ENCODE peak calls at places on chromosomes 4 and X, in four cellular contexts. K is IMR-90, S is PC-9, W is lower lobe of right lung. B is an unnamed sample. For H3K27me3, the result is how much of the 10 kb centered on the place peaks cover.

GRCh38 chr4:147865926-147866325 is 134.0 kb downstream of the ARHGAP10 start:
- DNase-seq in K (peak), S (no peak), W (no peak), B (no peak)

GRCh38 chr4:119559044-119559647 is 69.5 kb downstream of the PDE5A start:
- DNase-seq in K (peak), S (no peak), W (no peak), B (no peak)

GRCh38 chr4:177214935-177215334 is 94.7 kb upstream of the NEIL3 start:
- DNase-seq in K (peak), S (no peak), W (no peak), B (no peak)

GRCh38 chr4:75344915-75345314 is 169.3 kb downstream of the RCHY1 start:
- DNase-seq in K (peak), S (no peak), W (no peak), B (no peak)

GRCh38 chrX:47358387-47359065 is 11.9 kb upstream of the ZNF157 start:
- DNase-seq in K (no peak), S (no peak), W (no peak), B (peak)

GRCh38 chr4:184870718-184871117 is 45.0 kb upstream of the ACSL1 start:
- DNase-seq in K (no peak), S (no peak), W (no peak), B (no peak)

GRCh38 chr4:42148453-42148852 is 4.0 kb downstream of the BEND4 start:
- DNase-seq in K (no peak), S (no peak), W (no peak), B (no peak)

GRCh38 chr4:75135068-75135825 is 202.3 kb downstream of the PARM1 start:
- DNase-seq in K (no peak), S (no peak), W (no peak), B (no peak)

GRCh38 chr4:110245567-110245966 is 47.2 kb upstream of the ELOVL6 start:
- DNase-seq in K (peak), S (peak), W (no peak), B (no peak)

GRCh38 chrX:56343231-56343630 is 111.1 kb downstream of the KLF8 start:
- DNase-seq in K (no peak), S (no peak), W (no peak), B (no peak)

GRCh38 chr4:10201356-10202223 is 85.0 kb upstream of the WDR1 start:
- DNase-seq in K (no peak), S (no peak), W (no peak), B (no peak)

GRCh38 chr4:87298362-87298761 is 24.3 kb downstream of the HSD17B13 start:
- DNase-seq in K (no peak), S (no peak), W (no peak), B (no peak)

GRCh38 chr4:188408244-188409067 is 269.2 kb downstream of the TRIML1 start:
- DNase-seq in K (peak), S (no peak), W (no peak), B (no peak)

GRCh38 chr4:184263461-184263860 is 45.8 kb upstream of the ENPP6 start:
- DNase-seq in K (no peak), S (no peak), W (no peak), B (no peak)

GRCh38 chr4:48687313-48687712 is 92.8 kb downstream of the FRYL start:
- DNase-seq in K (no peak), S (no peak), W (no peak), B (no peak)

GRCh38 chrX:13487731-13488505 is 81.5 kb upstream of the EGFL6 start:
- DNase-seq in K (peak), S (peak), W (no peak), B (peak)

GRCh38 chrX:20265726-20266681 is 705 bp downstream of the RPS6KA3 start:
- DNase-seq in K (peak), S (peak), W (peak), B (peak)

GRCh38 chrX:112668476-112669404 is 11.0 kb downstream of the LHFPL1 start:
- DNase-seq in K (no peak), S (no peak), W (no peak), B (no peak)

GRCh38 chr4:79148369-79148768 is 177.5 kb downstream of the NAA11 start:
- DNase-seq in K (no peak), S (no peak), W (no peak), B (no peak)

GRCh38 chrX:136635235-136635634 is 12.7 kb upstream of the CD40LG start:
- DNase-seq in K (no peak), S (no peak), W (no peak), B (no peak)

GRCh38 chrX:43939187-43939926 is 33.8 kb downstream of the NDP start:
- DNase-seq in K (peak), S (no peak), W (no peak), B (no peak)

GRCh38 chrX:29528281-29528680 is 687.1 kb upstream of the MAGEB2 start:
- DNase-seq in K (no peak), S (no peak), W (no peak), B (no peak)

GRCh38 chrX:22122510-22122909 is 90.4 kb downstream of the PHEX start:
- DNase-seq in K (peak), S (peak), W (no peak), B (no peak)

GRCh38 chr4:81852031-81852715 is 380.5 kb upstream of the RASGEF1B start:
- DNase-seq in K (no peak), S (no peak), W (no peak), B (no peak)

DNA sequence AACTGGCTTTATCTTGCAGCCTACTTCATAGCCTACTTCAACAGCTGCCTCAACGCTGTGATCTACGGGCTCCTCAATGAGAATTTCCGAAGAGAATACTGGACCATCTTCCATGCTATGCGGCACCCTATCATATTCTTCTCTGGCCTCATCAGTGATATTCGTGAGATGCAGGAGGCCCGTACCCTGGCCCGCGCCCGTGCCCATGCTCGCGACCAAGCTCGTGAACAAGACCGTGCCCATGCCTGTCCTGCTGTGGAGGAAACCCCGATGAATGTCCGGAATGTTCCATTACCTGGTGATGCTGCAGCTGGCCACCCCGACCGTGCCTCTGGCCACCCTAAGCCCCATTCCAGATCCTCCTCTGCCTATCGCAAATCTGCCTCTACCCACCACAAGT is 4.0 kb downstream of the GPR50 start:
- DNase-seq in K (no peak), S (no peak), W (no peak), B (no peak)
- H3K27me3 ChIP-seq in K (under half), S (half or more), W (under half), B (under half)

DNA sequence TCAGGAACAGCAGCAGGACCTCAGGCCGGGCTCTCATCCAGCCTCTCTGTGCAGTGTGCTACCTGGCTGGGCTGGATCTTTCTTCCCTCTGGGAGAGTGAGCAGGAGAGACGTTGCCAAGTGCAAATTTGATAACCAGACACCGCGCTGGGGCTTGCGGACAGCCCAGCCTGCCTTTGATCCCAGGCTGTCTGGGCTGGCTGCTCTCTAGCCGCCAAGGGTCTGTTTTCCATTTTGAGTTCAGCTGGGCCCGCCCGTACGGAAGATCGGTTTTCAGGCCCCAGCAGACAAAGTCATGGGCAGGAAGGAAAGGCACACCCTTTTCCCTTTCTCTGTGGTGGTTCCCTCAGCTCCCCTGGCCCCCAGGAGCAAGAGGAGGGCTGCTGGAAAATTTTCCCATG is 90.2 kb downstream of the CPZ start:
- DNase-seq in K (no peak), S (no peak), W (no peak), B (no peak)
- H3K27me3 ChIP-seq in K (under half), S (half or more), W (under half), B (under half)

DNA sequence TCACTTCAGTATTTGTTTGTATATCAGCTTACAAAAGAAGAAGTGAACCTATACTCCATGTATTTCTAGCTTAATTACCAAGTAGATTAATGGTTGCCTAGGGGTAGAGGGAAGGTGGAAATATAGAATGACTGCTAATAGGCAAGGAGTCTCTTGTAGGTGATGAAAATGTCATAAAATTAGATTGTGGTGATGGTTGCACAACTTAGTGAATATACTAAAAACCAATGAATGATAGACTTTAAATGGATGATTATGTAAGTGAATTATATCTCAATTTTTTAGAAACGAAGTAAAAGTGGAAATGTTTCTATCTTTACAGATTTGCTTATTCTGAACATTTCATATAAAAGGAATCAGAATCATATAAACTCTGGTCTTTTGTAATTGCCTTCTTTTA is 165.5 kb downstream of the AWAT2 start:
- DNase-seq in K (no peak), S (no peak), W (no peak), B (no peak)
- H3K27me3 ChIP-seq in K (under half), S (under half), W (under half), B (under half)

GRCh38 chrX:2926664-2927275 is 2.4 kb downstream of the ARSD start:
- DNase-seq in K (no peak), S (no peak), W (no peak), B (no peak)
- H3K27me3 ChIP-seq in K (under half), S (under half), W (under half), B (under half)

DNA sequence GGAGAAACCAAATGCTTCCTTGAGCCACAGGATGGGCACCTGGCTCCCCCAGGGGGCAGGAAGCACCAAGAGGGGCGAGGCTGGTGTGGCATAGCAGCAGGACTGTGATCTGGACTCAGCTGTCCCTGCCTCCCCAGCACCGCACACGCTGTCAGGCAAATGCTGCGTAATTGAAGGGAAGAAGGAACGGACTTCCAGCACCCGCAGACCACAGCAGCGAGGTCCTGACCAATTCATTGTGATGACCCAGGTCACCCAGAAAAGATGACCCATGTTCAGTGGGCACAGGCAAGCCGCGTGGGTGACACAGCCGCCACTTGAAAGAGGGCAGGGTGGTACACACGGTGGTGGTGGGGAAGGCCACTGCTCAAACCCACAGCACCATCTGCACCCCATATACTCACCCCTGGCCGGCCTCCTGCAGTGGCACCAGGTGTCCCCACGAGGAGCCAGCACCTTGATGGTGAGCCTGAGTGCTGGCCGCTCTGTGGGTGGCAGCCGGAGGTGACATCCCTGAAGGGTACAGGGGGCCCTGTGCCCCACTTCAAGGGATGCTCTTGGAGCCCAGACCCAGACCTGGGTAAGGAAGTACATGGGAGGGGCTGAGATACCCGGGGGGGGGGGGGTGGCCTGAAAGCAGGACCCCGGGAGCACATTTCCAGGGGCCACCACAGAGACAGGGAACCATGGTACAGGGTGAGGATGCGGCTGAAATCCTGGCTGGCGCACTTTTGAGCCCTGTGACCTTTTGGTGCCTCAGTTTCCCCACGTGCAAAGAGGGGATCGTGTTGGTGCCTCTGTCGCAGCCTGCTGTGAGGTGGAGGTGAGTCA is 11.5 kb downstream of the NAT8L start:
- DNase-seq in K (no peak), S (no peak), W (peak), B (no peak)
- H3K27me3 ChIP-seq in K (under half), S (under half), W (under half), B (under half)

GRCh38 chrX:26334232-26334631 is 118.3 kb downstream of the MAGEB5 start:
- DNase-seq in K (no peak), S (no peak), W (no peak), B (no peak)
- H3K27me3 ChIP-seq in K (under half), S (under half), W (under half), B (under half)

GRCh38 chrX:71992711-71993110 is 82.1 kb downstream of the NHSL2 start:
- DNase-seq in K (no peak), S (no peak), W (no peak), B (no peak)
- H3K27me3 ChIP-seq in K (half or more), S (under half), W (under half), B (under half)

GRCh38 chrX:6985537-6985936 is 162.0 kb upstream of the STS start:
- DNase-seq in K (no peak), S (no peak), W (no peak), B (no peak)

GRCh38 chrX:6990552-6991193 is 156.8 kb upstream of the STS start:
- DNase-seq in K (no peak), S (no peak), W (no peak), B (no peak)

GRCh38 chrX:6989858-6990257 is 157.7 kb upstream of the STS start:
- DNase-seq in K (no peak), S (no peak), W (no peak), B (no peak)
- H3K27me3 ChIP-seq in K (under half), S (under half), W (under half), B (under half)

DNA sequence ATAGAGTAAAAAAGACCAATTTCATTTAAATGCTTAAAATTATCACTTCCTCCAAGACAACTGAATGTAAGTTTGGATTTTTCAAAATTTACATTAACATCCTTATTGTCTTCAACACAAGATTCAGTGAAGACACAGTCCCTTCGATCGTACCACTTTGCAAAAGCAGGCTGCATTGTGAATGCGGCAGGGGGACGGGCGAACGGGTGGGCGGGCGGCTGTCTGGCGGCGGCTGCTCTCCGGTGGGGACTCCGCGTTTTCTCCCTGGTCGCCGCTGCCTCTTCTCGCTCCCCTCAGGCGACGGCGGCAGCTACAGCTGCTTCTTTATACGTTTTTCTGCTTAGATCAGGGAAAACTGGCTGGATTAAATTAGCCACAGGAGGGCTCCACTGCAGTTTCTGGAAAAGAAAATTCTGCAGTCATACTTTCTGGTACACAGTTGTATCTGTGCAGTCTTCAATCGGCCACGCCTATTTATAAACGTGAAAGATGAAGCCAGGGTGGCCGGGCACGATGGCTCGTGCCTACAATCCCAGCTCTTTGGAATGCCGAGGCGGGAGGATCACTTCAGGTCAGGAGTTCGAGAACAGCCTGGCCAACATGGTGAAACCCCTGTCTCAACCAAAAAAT is 33.9 kb upstream of the HPF1 start:
- DNase-seq in K (peak), S (peak), W (no peak), B (peak)
- H3K27me3 ChIP-seq in K (under half), S (under half), W (half or more), B (under half)

B was measured in adrenal gland.